ENCODE peak calls at places on chromosomes 13 and 19, in six cellular contexts. L, Y, S, V, A and F are unnamed samples.

GRCh38 chr13:45807520-45808099 is 43.9 kb downstream of the SIAH3 start:
- DNase-seq in L (no peak), V (no peak), S (peak), A (peak), Y (no peak), F (peak)

GRCh38 chr13:37106642-37107041 is 1.2 kb upstream of the CSNK1A1L start:
- DNase-seq in L (no peak), A (no peak), S (no peak), V (no peak), Y (no peak), F (no peak)

GRCh38 chr13:99086869-99087129 is 108.9 kb upstream of the DOCK9 start:
- DNase-seq in S (no peak), A (peak), L (peak), Y (no peak), V (peak), F (no peak)

GRCh38 chr19:11168568-11168967 is 13.0 kb upstream of the SPC24 start:
- DNase-seq in S (peak), A (no peak), L (no peak), Y (no peak), V (no peak), F (no peak)

GRCh38 chr13:61013782-61014181 is 401.9 kb downstream of the PCDH20 start:
- DNase-seq in Y (no peak), S (no peak), V (no peak), A (no peak), L (no peak), F (no peak)

GRCh38 chr19:47471733-47472457 is at the start of gene SLC8A2:
- DNase-seq in Y (peak), L (peak), A (peak), V (no peak), S (peak), F (peak)

GRCh38 chr19:13952154-13953020 is at the start of gene DCAF15:
- DNase-seq in Y (peak), A (peak), V (peak), L (peak), S (peak), F (peak)

GRCh38 chr13:82758056-82758455 is 1124.2 kb downstream of the SLITRK1 start:
- DNase-seq in S (peak), L (no peak), V (no peak), Y (no peak), A (no peak), F (peak)

GRCh38 chr19:3034845-3035541 is 5.9 kb upstream of the TLE2 start:
- DNase-seq in Y (peak), S (no peak), V (no peak), L (no peak), A (peak), F (peak)

GRCh38 chr13:43057653-43058317 is 34.4 kb downstream of the DNAJC15 start:
- DNase-seq in Y (peak), V (no peak), S (no peak), A (peak), L (no peak), F (peak)

GRCh38 chr13:111945086-111945485 is 121.9 kb upstream of the SOX1 start:
- DNase-seq in Y (no peak), A (no peak), S (no peak), L (no peak), V (peak), F (no peak)

GRCh38 chr19:3708207-3708931 is at the start of gene TJP3:
- DNase-seq in V (no peak), S (no peak), A (no peak), L (peak), Y (no peak), F (no peak)

GRCh38 chr19:6700586-6701316 is 19.7 kb downstream of the C3 start:
- DNase-seq in V (no peak), Y (no peak), L (no peak), A (no peak), S (no peak), F (no peak)

GRCh38 chr13:112510987-112511715 is 76.8 kb downstream of the TUBGCP3 start:
- DNase-seq in V (no peak), Y (no peak), S (no peak), A (no peak), L (no peak), F (no peak)

GRCh38 chr19:17302391-17303166 is 646 bp downstream of the ABHD8 start:
- DNase-seq in A (peak), S (no peak), V (no peak), Y (no peak), L (no peak), F (no peak)

GRCh38 chr19:53989600-53990533 is 1.6 kb upstream of the CACNG6 start:
- DNase-seq in L (no peak), S (peak), V (no peak), A (no peak), Y (no peak), F (no peak)

GRCh38 chr19:12202250-12202649 is 39.4 kb downstream of the ZNF136 start:
- DNase-seq in L (no peak), S (no peak), A (peak), Y (peak), V (peak), F (no peak)

GRCh38 chr19:46211201-46211881 is 18.2 kb upstream of the IGFL1 start:
- DNase-seq in Y (no peak), V (no peak), L (no peak), S (peak), A (no peak), F (no peak)

GRCh38 chr19:57803265-57803593 is 11.5 kb downstream of the ZNF552 start:
- DNase-seq in L (no peak), S (no peak), A (no peak), V (no peak), Y (no peak), F (no peak)

GRCh38 chr13:94590744-94591143 is 5.2 kb downstream of the TGDS start:
- DNase-seq in Y (no peak), A (no peak), L (no peak), V (no peak), S (no peak), F (no peak)

GRCh38 chr19:39533791-39534190 is 1.1 kb upstream of the EID2B start:
- DNase-seq in Y (no peak), V (no peak), L (no peak), S (no peak), A (no peak), F (no peak)

GRCh38 chr13:76991432-76991795 is 467 bp upstream of the CLN5 start:
- DNase-seq in Y (peak), A (peak), S (no peak), V (peak), L (no peak), F (no peak)

GRCh38 chr19:31880283-31880682 is 465.1 kb upstream of the ZNF507 start:
- DNase-seq in V (no peak), L (no peak), S (no peak), Y (no peak), A (no peak), F (no peak)

GRCh38 chr19:30132312-30133075 is 190.5 kb downstream of the URI1 start:
- DNase-seq in S (no peak), A (no peak), L (no peak), V (no peak), Y (no peak), F (no peak)

GRCh38 chr19:2059422-2060201 is 8.6 kb upstream of the MKNK2 start:
- DNase-seq in S (peak), A (no peak), V (peak), L (peak), Y (no peak), F (no peak)

GRCh38 chr13:94679614-94680013 is 32.7 kb downstream of the SOX21 start:
- DNase-seq in Y (no peak), S (no peak), V (no peak), L (no peak), A (no peak), F (no peak)

GRCh38 chr19:47697863-47698609 is 15.2 kb upstream of the EHD2 start:
- DNase-seq in V (peak), Y (peak), S (peak), L (peak), A (peak), F (peak)

GRCh38 chr13:99280166-99280565 is 22.0 kb upstream of the GPR18 start:
- DNase-seq in A (no peak), S (no peak), Y (no peak), V (no peak), L (no peak), F (no peak)

GRCh38 chr13:112721198-112722104 is 31.6 kb downstream of the ATP11A start:
- DNase-seq in S (no peak), V (no peak), L (no peak), A (no peak), Y (no peak), F (no peak)

GRCh38 chr19:46448601-46449000 is 19.9 kb upstream of the PNMA8C start:
- DNase-seq in A (no peak), L (no peak), Y (no peak), S (no peak), V (no peak), F (no peak)

GRCh38 chr13:23504188-23504587 is 66.0 kb upstream of the TNFRSF19 start:
- DNase-seq in A (no peak), Y (no peak), S (no peak), V (no peak), L (no peak), F (no peak)

GRCh38 chr13:34805347-34805746 is 136.7 kb upstream of the NBEA start:
- DNase-seq in A (no peak), L (no peak), Y (no peak), S (no peak), V (no peak), F (no peak)
- H3K4me3 ChIP-seq in A (no peak), L (no peak), Y (no peak), S (no peak), V (no peak), F (no peak)

DNA sequence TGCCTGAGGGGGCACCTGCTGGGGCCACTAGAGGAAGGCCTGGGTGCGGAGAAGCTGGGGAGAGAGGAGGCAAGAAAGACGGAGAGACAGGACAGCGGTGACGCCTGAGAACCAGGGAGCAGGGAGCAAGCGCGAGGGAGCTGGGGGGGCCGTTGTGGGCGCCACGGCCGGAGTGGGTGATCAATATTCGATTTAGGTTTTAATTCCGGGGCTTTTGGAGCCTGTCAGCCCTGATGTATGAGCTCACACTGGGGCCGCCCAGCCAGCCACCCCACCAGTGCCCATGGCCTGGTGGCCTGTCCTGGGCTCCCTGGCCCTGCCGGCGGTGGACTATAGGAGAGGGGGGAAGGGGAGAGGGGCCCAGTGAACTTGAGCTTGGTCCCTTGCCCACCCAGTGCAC is 8.7 kb upstream of the ERFL start:
- DNase-seq in S (no peak), L (no peak), V (no peak), A (no peak), Y (no peak), F (no peak)
- H3K4me3 ChIP-seq in S (no peak), L (no peak), V (no peak), A (no peak), Y (no peak), F (no peak)

GRCh38 chr13:53058077-53058660 is 29.6 kb downstream of the OLFM4 start:
- DNase-seq in Y (no peak), A (no peak), V (no peak), S (no peak), L (no peak), F (no peak)
- H3K4me3 ChIP-seq in Y (no peak), A (no peak), V (no peak), S (no peak), L (no peak), F (no peak)

GRCh38 chr19:15452111-15453047 is 2.6 kb upstream of the WIZ start:
- DNase-seq in V (peak), A (no peak), L (peak), S (peak), Y (peak), F (no peak)

GRCh38 chr19:15450528-15450890 is 753 bp upstream of the WIZ start:
- DNase-seq in Y (no peak), L (no peak), S (no peak), V (no peak), A (no peak), F (no peak)

GRCh38 chr19:15453906-15454305 is 4.2 kb upstream of the WIZ start:
- DNase-seq in A (no peak), S (no peak), V (no peak), L (peak), Y (no peak), F (no peak)

GRCh38 chr19:15454371-15454800 is 4.6 kb upstream of the WIZ start:
- DNase-seq in Y (no peak), A (no peak), V (no peak), S (peak), L (peak), F (no peak)

DNA sequence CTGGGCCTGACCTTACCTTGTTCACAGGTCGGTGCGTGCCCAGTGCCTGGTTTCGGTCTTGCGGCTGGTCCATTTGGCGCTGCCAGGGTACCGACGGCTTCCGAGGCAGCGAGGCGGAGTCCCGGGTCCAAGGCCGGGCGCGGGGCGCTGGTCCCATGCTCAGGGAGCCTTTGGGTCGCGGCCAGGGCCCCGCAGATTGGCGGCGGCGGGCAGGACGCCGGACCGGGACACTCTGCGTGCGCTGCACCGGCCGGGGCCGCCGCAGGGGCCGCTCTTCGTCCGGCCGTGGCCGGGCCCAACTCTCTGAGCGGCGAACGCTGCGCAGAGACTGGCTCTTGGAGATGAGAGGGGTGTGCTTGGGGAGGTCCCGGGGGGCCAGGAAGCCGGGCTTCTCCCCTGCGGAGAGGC is 3.3 kb upstream of the WIZ start:
- DNase-seq in S (no peak), Y (no peak), V (no peak), A (no peak), L (peak), F (no peak)
- H3K4me3 ChIP-seq in S (no peak), Y (no peak), V (no peak), A (no peak), L (peak), F (no peak)

GRCh38 chr13:102648046-102648445 is 46.8 kb downstream of the METTL21C start:
- DNase-seq in Y (no peak), V (no peak), S (no peak), L (no peak), A (no peak), F (no peak)

GRCh38 chr13:102650444-102650843 is 44.4 kb downstream of the METTL21C start:
- DNase-seq in L (no peak), A (no peak), S (no peak), V (no peak), Y (no peak), F (no peak)

GRCh38 chr13:102651392-102651791 is 43.5 kb downstream of the METTL21C start:
- DNase-seq in A (no peak), L (no peak), Y (no peak), V (no peak), S (no peak), F (no peak)

GRCh38 chr13:102654786-102655185 is 40.1 kb downstream of the METTL21C start:
- DNase-seq in Y (no peak), A (no peak), V (no peak), L (no peak), S (no peak), F (no peak)

GRCh38 chr13:102651892-102652291 is 43.0 kb downstream of the METTL21C start:
- DNase-seq in Y (no peak), L (no peak), S (no peak), A (no peak), V (no peak), F (no peak)
- H3K4me3 ChIP-seq in Y (no peak), L (no peak), S (no peak), A (no peak), V (no peak), F (no peak)

DNA sequence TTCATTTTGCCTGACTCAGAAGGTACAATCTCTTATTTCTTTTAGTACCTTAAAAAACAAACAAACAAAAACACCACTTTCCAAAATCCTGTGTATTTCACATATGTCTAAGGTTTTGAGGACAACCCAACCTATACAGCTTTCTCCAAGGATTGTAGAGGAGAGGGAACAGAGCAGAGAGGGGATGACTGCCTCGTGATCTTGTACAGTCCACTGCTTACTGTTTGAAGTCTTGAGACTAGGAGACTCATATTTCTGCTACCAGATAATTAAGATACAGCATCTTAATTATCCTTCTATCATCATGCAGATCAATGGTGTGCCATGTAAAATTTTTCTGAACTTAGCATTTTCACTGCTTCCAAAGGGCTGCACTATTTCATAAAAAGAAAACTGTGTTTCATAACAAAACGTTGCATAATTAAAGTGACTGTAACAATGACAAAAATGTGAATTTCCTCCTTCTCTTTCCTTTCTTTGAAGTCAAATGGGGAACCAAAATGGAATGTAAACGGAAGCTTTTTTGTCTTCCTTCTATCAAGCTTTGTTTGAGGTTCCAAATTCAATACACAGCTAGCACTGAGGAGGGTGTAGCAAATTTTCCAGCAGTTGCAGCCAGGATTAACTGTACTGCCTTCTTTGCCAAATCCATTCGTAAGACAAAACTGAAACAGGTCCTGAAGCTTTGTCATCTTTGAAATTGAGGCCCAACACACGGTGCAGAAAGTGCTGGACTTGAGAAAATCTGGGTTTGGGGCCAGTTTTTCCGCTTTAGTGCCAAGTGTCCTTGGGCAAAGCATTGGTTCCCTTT is 34.8 kb upstream of the RCBTB2 start:
- DNase-seq in Y (no peak), L (no peak), S (no peak), V (no peak), A (no peak), F (no peak)
- H3K4me3 ChIP-seq in Y (no peak), L (no peak), S (no peak), V (no peak), A (no peak), F (no peak)

GRCh38 chr19:632228-633067 is 889 bp downstream of the POLRMT start:
- DNase-seq in L (no peak), A (no peak), Y (no peak), S (peak), V (no peak), F (no peak)

GRCh38 chr19:634975-635652 is 1.8 kb upstream of the POLRMT start:
- DNase-seq in A (no peak), Y (no peak), V (no peak), S (peak), L (no peak), F (no peak)

GRCh38 chr19:629961-630714 is 3.2 kb downstream of the POLRMT start:
- DNase-seq in Y (no peak), L (no peak), S (no peak), V (no peak), A (no peak), F (no peak)

GRCh38 chr19:633786-634639 is 676 bp upstream of the POLRMT start:
- DNase-seq in A (no peak), V (no peak), Y (no peak), L (no peak), S (no peak), F (no peak)

DNA sequence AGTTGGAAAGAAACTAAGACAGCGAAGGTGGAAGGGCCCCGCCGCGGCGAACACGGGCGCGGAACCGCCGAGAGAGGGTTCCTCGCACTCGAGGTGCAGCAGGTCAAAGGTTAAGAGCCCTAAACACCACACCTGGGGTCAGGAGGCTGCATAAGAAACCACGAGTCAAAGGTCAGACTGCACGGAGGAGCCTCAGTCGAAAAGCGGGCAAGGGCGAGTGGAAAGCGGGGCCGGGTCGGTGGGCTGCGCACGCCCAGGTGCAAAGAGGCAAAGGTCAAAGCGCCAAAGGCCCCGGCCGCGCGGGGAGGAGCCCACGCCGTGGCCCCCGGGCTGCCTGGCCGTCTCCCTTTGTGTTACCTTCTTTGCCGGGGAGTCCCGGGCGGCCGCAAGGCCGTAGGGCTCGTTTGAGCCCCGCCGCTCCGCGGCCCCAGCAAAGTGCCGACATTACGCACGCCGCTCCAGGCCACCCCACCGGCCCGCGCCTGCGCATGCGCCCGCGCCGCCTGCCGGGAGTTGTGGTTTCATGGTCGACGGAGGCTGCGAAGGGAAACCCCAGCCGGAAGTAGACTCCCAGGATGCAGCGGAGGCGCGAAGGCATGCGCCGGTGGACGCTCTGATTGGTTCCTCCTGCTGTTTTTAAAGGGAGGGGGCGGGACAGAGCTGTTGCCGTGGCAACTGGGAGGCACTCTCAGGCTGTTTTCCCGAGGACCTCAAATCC is at the start of gene POLRMT:
- DNase-seq in S (peak), A (peak), V (peak), L (peak), Y (peak), F (peak)
- H3K4me3 ChIP-seq in S (peak), A (peak), V (peak), L (peak), Y (peak), F (peak)

GRCh38 chr19:49338691-49339363 is 3.6 kb downstream of the CD37 start:
- DNase-seq in A (no peak), V (peak), S (peak), L (peak), Y (no peak), F (no peak)
- H3K4me3 ChIP-seq in A (no peak), V (no peak), S (no peak), L (peak), Y (no peak), F (no peak)